ENCODE peak calls at places on chromosomes 5 and 9, in five cellular contexts. One of them, this sample, is unnamed. For H3K4me1, the result is how much of the 10 kb centered on the place peaks cover.

GRCh38 chr5:162768962-162769464 is 668.4 kb upstream of the CCNG1 start:
- DNase-seq in H9: no peak
- DNase-seq in ovary: no peak
- DNase-seq in GM23338: peak
- DNase-seq in tibial artery: no peak
- DNase-seq in this sample: no peak

GRCh38 chr9:82989949-82990348 is 73.0 kb downstream of the RASEF start:
- DNase-seq in GM23338: no peak
- DNase-seq in ovary: no peak
- DNase-seq in H9: no peak
- DNase-seq in tibial artery: no peak
- DNase-seq in this sample: no peak

GRCh38 chr9:115884846-115885245 is 268.7 kb upstream of the PAPPA start:
- DNase-seq in GM23338: no peak
- DNase-seq in H9: no peak
- DNase-seq in ovary: no peak
- DNase-seq in tibial artery: no peak
- DNase-seq in this sample: no peak

GRCh38 chr5:7763621-7764072 is 87.3 kb downstream of the CFAP90 start:
- DNase-seq in H9: no peak
- DNase-seq in tibial artery: no peak
- DNase-seq in GM23338: no peak
- DNase-seq in ovary: no peak
- DNase-seq in this sample: no peak

GRCh38 chr5:28473531-28474107 is 1435.2 kb upstream of the CDH9 start:
- DNase-seq in ovary: no peak
- DNase-seq in tibial artery: no peak
- DNase-seq in GM23338: peak
- DNase-seq in H9: no peak
- DNase-seq in this sample: no peak

GRCh38 chr9:98861881-98862501 is 54.5 kb downstream of the GALNT12 start:
- DNase-seq in tibial artery: peak
- DNase-seq in GM23338: no peak
- DNase-seq in ovary: no peak
- DNase-seq in H9: no peak
- DNase-seq in this sample: no peak

GRCh38 chr9:14957054-14957453 is 46.8 kb upstream of the FREM1 start:
- DNase-seq in tibial artery: no peak
- DNase-seq in H9: no peak
- DNase-seq in GM23338: no peak
- DNase-seq in ovary: no peak
- DNase-seq in this sample: no peak

GRCh38 chr9:77455312-77455927 is 192.7 kb downstream of the GNA14 start:
- DNase-seq in GM23338: peak
- DNase-seq in H9: no peak
- DNase-seq in tibial artery: no peak
- DNase-seq in ovary: no peak
- DNase-seq in this sample: no peak

GRCh38 chr9:133861103-133861502 is 123.0 kb upstream of the SARDH start:
- DNase-seq in H9: no peak
- DNase-seq in GM23338: no peak
- DNase-seq in ovary: no peak
- DNase-seq in tibial artery: no peak
- DNase-seq in this sample: no peak

GRCh38 chr5:176341325-176342198 is 20.0 kb downstream of the KIAA1191 start:
- DNase-seq in tibial artery: no peak
- DNase-seq in GM23338: no peak
- DNase-seq in H9: no peak
- DNase-seq in ovary: no peak
- DNase-seq in this sample: no peak

GRCh38 chr5:36613241-36613640 is 6.8 kb downstream of the SLC1A3 start:
- DNase-seq in tibial artery: no peak
- DNase-seq in ovary: no peak
- DNase-seq in H9: no peak
- DNase-seq in GM23338: no peak
- DNase-seq in this sample: no peak

GRCh38 chr5:36613771-36614656 is 7.6 kb downstream of the SLC1A3 start:
- DNase-seq in GM23338: no peak
- DNase-seq in tibial artery: no peak
- DNase-seq in ovary: no peak
- DNase-seq in H9: no peak
- DNase-seq in this sample: no peak

GRCh38 chr5:36610629-36611028 is 4.2 kb downstream of the SLC1A3 start:
- DNase-seq in ovary: no peak
- DNase-seq in tibial artery: peak
- DNase-seq in H9: no peak
- DNase-seq in GM23338: no peak
- DNase-seq in this sample: no peak

GRCh38 chr5:36614657-36615308 is 8.4 kb downstream of the SLC1A3 start:
- DNase-seq in ovary: no peak
- DNase-seq in GM23338: no peak
- DNase-seq in H9: no peak
- DNase-seq in tibial artery: no peak
- DNase-seq in this sample: no peak

DNA sequence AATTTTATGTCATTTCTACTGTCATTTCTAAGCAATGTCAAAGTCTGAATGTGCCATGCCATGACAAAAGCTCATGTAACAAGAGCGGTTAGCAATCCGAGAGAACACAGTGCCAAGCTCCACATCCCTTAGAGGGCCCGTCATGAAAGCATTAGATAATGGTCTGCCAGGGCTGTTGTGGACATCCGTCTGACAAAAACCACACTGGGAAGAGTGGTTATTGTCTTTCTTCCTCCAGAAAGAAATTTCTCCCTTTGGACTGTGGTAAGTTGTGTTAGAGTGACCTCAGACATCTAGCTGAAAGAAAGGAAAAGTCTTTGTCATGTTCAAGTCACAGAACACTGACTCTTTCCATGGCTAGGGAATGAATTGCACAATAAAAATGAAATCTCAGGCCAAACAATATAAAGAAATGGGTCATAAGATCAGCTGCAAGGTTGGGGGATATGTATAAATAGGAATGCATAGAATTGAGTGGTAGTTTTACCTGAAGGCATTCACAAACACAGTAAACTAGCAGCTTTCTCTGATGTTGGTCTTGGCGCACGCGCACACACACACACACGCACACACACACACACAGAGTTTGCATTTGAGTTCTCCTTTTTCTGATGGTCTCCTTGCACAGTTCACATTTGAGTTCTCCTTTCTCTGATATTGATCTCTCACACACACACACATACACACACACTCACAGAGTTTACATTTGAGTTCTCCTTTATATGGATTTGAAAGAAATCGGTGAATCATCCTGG is 5.3 kb downstream of the SLC1A3 start:
- DNase-seq in ovary: no peak
- DNase-seq in GM23338: no peak
- DNase-seq in tibial artery: no peak
- DNase-seq in H9: no peak
- DNase-seq in this sample: peak
- H3K4me1 ChIP-seq in ovary: under half
- H3K4me1 ChIP-seq in GM23338: under half
- H3K4me1 ChIP-seq in tibial artery: under half
- H3K4me1 ChIP-seq in H9: under half
- H3K4me1 ChIP-seq in this sample: under half

DNA sequence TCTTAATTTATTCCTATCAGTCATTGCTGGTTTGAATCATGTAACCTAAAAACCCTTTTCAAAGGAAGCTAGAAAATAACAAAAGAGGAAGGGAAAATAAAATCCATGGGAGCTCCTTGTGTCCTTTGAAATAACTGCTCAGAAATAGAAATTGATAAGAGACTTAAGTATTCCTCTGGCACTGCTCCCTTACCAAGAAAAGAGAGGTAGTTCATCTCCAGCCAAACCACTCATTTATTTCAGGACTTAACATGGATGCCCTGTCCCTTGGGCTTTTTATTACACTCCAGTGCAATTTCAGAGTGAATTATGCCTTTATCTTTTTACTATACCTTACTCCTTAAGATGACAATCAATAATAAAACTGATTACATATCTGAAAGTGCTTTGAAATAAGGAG is 61.0 kb downstream of the MUSK start:
- DNase-seq in GM23338: no peak
- DNase-seq in H9: no peak
- DNase-seq in ovary: no peak
- DNase-seq in tibial artery: no peak
- DNase-seq in this sample: no peak
- H3K4me1 ChIP-seq in GM23338: under half
- H3K4me1 ChIP-seq in H9: under half
- H3K4me1 ChIP-seq in ovary: under half
- H3K4me1 ChIP-seq in tibial artery: under half
- H3K4me1 ChIP-seq in this sample: under half

GRCh38 chr5:135721548-135722090 is 112.8 kb upstream of the SLC25A48 start:
- DNase-seq in GM23338: no peak
- DNase-seq in ovary: no peak
- DNase-seq in H9: no peak
- DNase-seq in tibial artery: no peak
- DNase-seq in this sample: no peak

GRCh38 chr5:135715267-135716050 is 119.0 kb upstream of the SLC25A48 start:
- DNase-seq in tibial artery: no peak
- DNase-seq in ovary: no peak
- DNase-seq in GM23338: no peak
- DNase-seq in H9: no peak
- DNase-seq in this sample: no peak

GRCh38 chr5:135719428-135720063 is 114.9 kb upstream of the SLC25A48 start:
- DNase-seq in ovary: no peak
- DNase-seq in tibial artery: no peak
- DNase-seq in H9: no peak
- DNase-seq in GM23338: no peak
- DNase-seq in this sample: no peak

GRCh38 chr5:135720191-135720590 is 114.3 kb upstream of the SLC25A48 start:
- DNase-seq in tibial artery: no peak
- DNase-seq in ovary: no peak
- DNase-seq in GM23338: no peak
- DNase-seq in H9: no peak
- DNase-seq in this sample: no peak

GRCh38 chr5:135718151-135718550 is 116.3 kb upstream of the SLC25A48 start:
- DNase-seq in H9: no peak
- DNase-seq in GM23338: no peak
- DNase-seq in tibial artery: no peak
- DNase-seq in ovary: no peak
- DNase-seq in this sample: no peak
- H3K4me1 ChIP-seq in H9: under half
- H3K4me1 ChIP-seq in GM23338: under half
- H3K4me1 ChIP-seq in tibial artery: under half
- H3K4me1 ChIP-seq in ovary: under half
- H3K4me1 ChIP-seq in this sample: under half

GRCh38 chr5:113166710-113167366 is 190.2 kb downstream of the DCP2 start:
- DNase-seq in H9: no peak
- DNase-seq in GM23338: no peak
- DNase-seq in ovary: no peak
- DNase-seq in tibial artery: no peak
- DNase-seq in this sample: no peak
- H3K4me1 ChIP-seq in H9: under half
- H3K4me1 ChIP-seq in GM23338: under half
- H3K4me1 ChIP-seq in ovary: under half
- H3K4me1 ChIP-seq in tibial artery: under half
- H3K4me1 ChIP-seq in this sample: under half

GRCh38 chr5:378301-378891 is 56.9 kb downstream of the AHRR start:
- DNase-seq in ovary: no peak
- DNase-seq in GM23338: no peak
- DNase-seq in H9: peak
- DNase-seq in tibial artery: no peak
- DNase-seq in this sample: no peak
- H3K4me1 ChIP-seq in ovary: under half
- H3K4me1 ChIP-seq in GM23338: under half
- H3K4me1 ChIP-seq in H9: under half
- H3K4me1 ChIP-seq in tibial artery: under half
- H3K4me1 ChIP-seq in this sample: under half

GRCh38 chr9:76370656-76371055 is 23.6 kb downstream of the RFK start:
- DNase-seq in ovary: no peak
- DNase-seq in H9: no peak
- DNase-seq in tibial artery: no peak
- DNase-seq in GM23338: no peak
- DNase-seq in this sample: no peak
- H3K4me1 ChIP-seq in ovary: under half
- H3K4me1 ChIP-seq in H9: under half
- H3K4me1 ChIP-seq in tibial artery: under half
- H3K4me1 ChIP-seq in GM23338: under half
- H3K4me1 ChIP-seq in this sample: under half

This sample was measured in heart left ventricle.